ENCODE peak calls at places on chromosome 7, in eight cellular contexts. I is SK-MEL-5, S is AG09319, B is retina, A is glomerular endothelial cell, R is progenitor cell of endocrine pancreas, H is pancreas, L is RPMI8226. P is an unnamed sample.

GRCh38 chr7:149790146-149790548 is 16.8 kb upstream of the ZNF467 start:
- DNase-seq in R (peak), I (peak), S (no peak), A (no peak), L (peak), B (peak), H (no peak), P (peak)

GRCh38 chr7:5198741-5199140 is 8.7 kb downstream of the WIPI2 start:
- DNase-seq in L (no peak), I (no peak), A (no peak), H (no peak), R (no peak), B (no peak), S (no peak), P (no peak)

GRCh38 chr7:73827568-73828106 is 3.2 kb upstream of the CLDN4 start:
- DNase-seq in B (no peak), S (no peak), R (no peak), H (peak), I (peak), A (no peak), L (peak), P (no peak)

GRCh38 chr7:45215611-45216062 is 58.0 kb downstream of the RAMP3 start:
- DNase-seq in A (no peak), B (peak), I (no peak), L (no peak), R (no peak), S (no peak), H (no peak), P (no peak)

GRCh38 chr7:107659666-107660065 is 962 bp upstream of the SLC26A4 start:
- DNase-seq in I (no peak), R (no peak), B (no peak), H (no peak), A (no peak), S (no peak), L (no peak), P (no peak)

GRCh38 chr7:18607025-18607424 is 111.5 kb downstream of the HDAC9 start:
- DNase-seq in S (peak), A (no peak), L (no peak), R (no peak), H (no peak), B (no peak), I (no peak), P (no peak)

GRCh38 chr7:26292768-26293560 is 1.3 kb downstream of the SNX10 start:
- DNase-seq in B (peak), A (no peak), R (no peak), H (peak), S (no peak), L (no peak), I (peak), P (no peak)

GRCh38 chr7:137731436-137731835 is 115.3 kb downstream of the DGKI start:
- DNase-seq in R (no peak), B (no peak), A (no peak), S (peak), H (no peak), L (no peak), I (no peak), P (no peak)